ENCODE peak calls at places on chromosome 15, in five cellular contexts. One of them, this sample, is unnamed.

GRCh38 chr15:35980719-35981118 is 434.8 kb upstream of the DPH6 start:
- DNase-seq in trophoblast cell: no peak
- DNase-seq in mesendoderm: no peak
- DNase-seq in IMR-90: peak
- DNase-seq in mesenchymal stem cell: peak
- DNase-seq in this sample: no peak

GRCh38 chr15:91070872-91071271 is 29.2 kb upstream of the SV2B start:
- DNase-seq in mesendoderm: peak
- DNase-seq in IMR-90: no peak
- DNase-seq in trophoblast cell: no peak
- DNase-seq in mesenchymal stem cell: no peak
- DNase-seq in this sample: no peak

GRCh38 chr15:39946862-39947261 is 12.9 kb downstream of the EIF2AK4 start:
- DNase-seq in mesenchymal stem cell: peak
- DNase-seq in trophoblast cell: no peak
- DNase-seq in mesendoderm: no peak
- DNase-seq in IMR-90: peak
- DNase-seq in this sample: no peak

GRCh38 chr15:65056106-65056505 is 10.9 kb downstream of the SLC51B start:
- DNase-seq in IMR-90: no peak
- DNase-seq in mesendoderm: no peak
- DNase-seq in trophoblast cell: no peak
- DNase-seq in mesenchymal stem cell: no peak
- DNase-seq in this sample: no peak

GRCh38 chr15:95446854-95447253 is 883.6 kb upstream of the NR2F2 start:
- DNase-seq in mesenchymal stem cell: no peak
- DNase-seq in IMR-90: no peak
- DNase-seq in trophoblast cell: no peak
- DNase-seq in mesendoderm: no peak
- DNase-seq in this sample: no peak

GRCh38 chr15:63600001-63600645 is 2.9 kb downstream of the FBXL22 start:
- DNase-seq in mesendoderm: peak
- DNase-seq in mesenchymal stem cell: no peak
- DNase-seq in trophoblast cell: peak
- DNase-seq in IMR-90: no peak
- DNase-seq in this sample: peak

GRCh38 chr15:44023176-44023575 is 171.9 kb downstream of the FRMD5 start:
- DNase-seq in trophoblast cell: no peak
- DNase-seq in IMR-90: peak
- DNase-seq in mesendoderm: no peak
- DNase-seq in mesenchymal stem cell: no peak
- DNase-seq in this sample: no peak

GRCh38 chr15:52417501-52417900 is 111.2 kb downstream of the MYO5A start:
- DNase-seq in mesenchymal stem cell: peak
- DNase-seq in trophoblast cell: no peak
- DNase-seq in IMR-90: peak
- DNase-seq in mesendoderm: peak
- DNase-seq in this sample: no peak

GRCh38 chr15:85421116-85421925 is 40.9 kb downstream of the AKAP13 start:
- DNase-seq in IMR-90: peak
- DNase-seq in mesenchymal stem cell: peak
- DNase-seq in trophoblast cell: no peak
- DNase-seq in mesendoderm: no peak
- DNase-seq in this sample: no peak

GRCh38 chr15:58918239-58918638 is 15.2 kb downstream of the SLTM start:
- DNase-seq in mesendoderm: peak
- DNase-seq in mesenchymal stem cell: no peak
- DNase-seq in IMR-90: no peak
- DNase-seq in trophoblast cell: peak
- DNase-seq in this sample: no peak

GRCh38 chr15:90558182-90558581 is 28.5 kb downstream of the CRTC3 start:
- DNase-seq in mesenchymal stem cell: peak
- DNase-seq in trophoblast cell: no peak
- DNase-seq in mesendoderm: no peak
- DNase-seq in IMR-90: no peak
- DNase-seq in this sample: no peak

GRCh38 chr15:68637755-68638405 is 59.1 kb downstream of the CORO2B start:
- DNase-seq in mesendoderm: no peak
- DNase-seq in mesenchymal stem cell: peak
- DNase-seq in IMR-90: peak
- DNase-seq in trophoblast cell: no peak
- DNase-seq in this sample: no peak

GRCh38 chr15:66673410-66674322 is 28.4 kb upstream of the SMAD6 start:
- DNase-seq in mesenchymal stem cell: peak
- DNase-seq in trophoblast cell: peak
- DNase-seq in IMR-90: no peak
- DNase-seq in mesendoderm: peak
- DNase-seq in this sample: peak

GRCh38 chr15:50051811-50052419 is 67.1 kb downstream of the ATP8B4 start:
- DNase-seq in IMR-90: peak
- DNase-seq in mesendoderm: peak
- DNase-seq in mesenchymal stem cell: peak
- DNase-seq in trophoblast cell: peak
- DNase-seq in this sample: peak

GRCh38 chr15:30930422-30930821 is 26.7 kb downstream of the FAN1 start:
- DNase-seq in mesendoderm: no peak
- DNase-seq in mesenchymal stem cell: no peak
- DNase-seq in trophoblast cell: no peak
- DNase-seq in IMR-90: no peak
- DNase-seq in this sample: no peak

GRCh38 chr15:95812491-95812890 is 518.0 kb upstream of the NR2F2 start:
- DNase-seq in IMR-90: peak
- DNase-seq in mesendoderm: no peak
- DNase-seq in trophoblast cell: no peak
- DNase-seq in mesenchymal stem cell: peak
- DNase-seq in this sample: no peak

GRCh38 chr15:35362195-35362829 is 183.7 kb downstream of the DPH6 start:
- DNase-seq in mesendoderm: no peak
- DNase-seq in trophoblast cell: peak
- DNase-seq in mesenchymal stem cell: peak
- DNase-seq in IMR-90: peak
- DNase-seq in this sample: no peak

GRCh38 chr15:69181419-69181818 is 21.0 kb downstream of the GLCE start:
- DNase-seq in trophoblast cell: no peak
- DNase-seq in mesenchymal stem cell: no peak
- DNase-seq in mesendoderm: no peak
- DNase-seq in IMR-90: peak
- DNase-seq in this sample: no peak

GRCh38 chr15:61841461-61841860 is 218.8 kb downstream of the VPS13C start:
- DNase-seq in mesenchymal stem cell: no peak
- DNase-seq in mesendoderm: no peak
- DNase-seq in trophoblast cell: no peak
- DNase-seq in IMR-90: no peak
- DNase-seq in this sample: no peak

GRCh38 chr15:82146990-82147461 is 101.2 kb upstream of the MEX3B start:
- DNase-seq in mesendoderm: peak
- DNase-seq in IMR-90: peak
- DNase-seq in trophoblast cell: peak
- DNase-seq in mesenchymal stem cell: peak
- DNase-seq in this sample: no peak

GRCh38 chr15:45715528-45715927 is 80.7 kb downstream of the SQOR start:
- DNase-seq in mesenchymal stem cell: peak
- DNase-seq in mesendoderm: peak
- DNase-seq in trophoblast cell: no peak
- DNase-seq in IMR-90: peak
- DNase-seq in this sample: no peak

GRCh38 chr15:69412274-69412673 is 1.9 kb upstream of the KIF23 start:
- DNase-seq in mesenchymal stem cell: no peak
- DNase-seq in mesendoderm: no peak
- DNase-seq in IMR-90: no peak
- DNase-seq in trophoblast cell: peak
- DNase-seq in this sample: no peak

GRCh38 chr15:38149315-38149714 is 103.3 kb upstream of the SPRED1 start:
- DNase-seq in mesenchymal stem cell: no peak
- DNase-seq in mesendoderm: no peak
- DNase-seq in IMR-90: no peak
- DNase-seq in trophoblast cell: no peak
- DNase-seq in this sample: no peak

GRCh38 chr15:45539680-45540079 is 17.1 kb upstream of the SLC30A4 start:
- DNase-seq in IMR-90: no peak
- DNase-seq in mesendoderm: no peak
- DNase-seq in mesenchymal stem cell: no peak
- DNase-seq in trophoblast cell: peak
- DNase-seq in this sample: no peak

GRCh38 chr15:47717036-47717611 is at the start of gene SEMA6D:
- DNase-seq in mesendoderm: peak
- DNase-seq in trophoblast cell: peak
- DNase-seq in IMR-90: peak
- DNase-seq in mesenchymal stem cell: peak
- DNase-seq in this sample: peak

GRCh38 chr15:48402778-48403177 is 71.5 kb downstream of the DUT start:
- DNase-seq in IMR-90: no peak
- DNase-seq in trophoblast cell: peak
- DNase-seq in mesenchymal stem cell: no peak
- DNase-seq in mesendoderm: no peak
- DNase-seq in this sample: no peak

GRCh38 chr15:80604583-80605506 is 90.3 kb upstream of the ABHD17C start:
- DNase-seq in trophoblast cell: peak
- DNase-seq in IMR-90: no peak
- DNase-seq in mesenchymal stem cell: no peak
- DNase-seq in mesendoderm: peak
- DNase-seq in this sample: no peak

GRCh38 chr15:79863886-79864285 is 32.9 kb downstream of the MTHFS start:
- DNase-seq in IMR-90: peak
- DNase-seq in mesendoderm: no peak
- DNase-seq in trophoblast cell: no peak
- DNase-seq in mesenchymal stem cell: peak
- DNase-seq in this sample: no peak

GRCh38 chr15:94840794-94841587 is 609.6 kb downstream of the MCTP2 start:
- DNase-seq in mesendoderm: no peak
- DNase-seq in mesenchymal stem cell: peak
- DNase-seq in trophoblast cell: no peak
- DNase-seq in IMR-90: peak
- DNase-seq in this sample: no peak

GRCh38 chr15:51625236-51625635 is 2.7 kb upstream of the DMXL2 start:
- DNase-seq in trophoblast cell: no peak
- DNase-seq in mesenchymal stem cell: no peak
- DNase-seq in IMR-90: no peak
- DNase-seq in mesendoderm: no peak
- DNase-seq in this sample: no peak

GRCh38 chr15:31905054-31905453 is 125.3 kb upstream of the CHRNA7 start:
- DNase-seq in IMR-90: no peak
- DNase-seq in mesenchymal stem cell: no peak
- DNase-seq in mesendoderm: peak
- DNase-seq in trophoblast cell: no peak
- DNase-seq in this sample: no peak

DNA sequence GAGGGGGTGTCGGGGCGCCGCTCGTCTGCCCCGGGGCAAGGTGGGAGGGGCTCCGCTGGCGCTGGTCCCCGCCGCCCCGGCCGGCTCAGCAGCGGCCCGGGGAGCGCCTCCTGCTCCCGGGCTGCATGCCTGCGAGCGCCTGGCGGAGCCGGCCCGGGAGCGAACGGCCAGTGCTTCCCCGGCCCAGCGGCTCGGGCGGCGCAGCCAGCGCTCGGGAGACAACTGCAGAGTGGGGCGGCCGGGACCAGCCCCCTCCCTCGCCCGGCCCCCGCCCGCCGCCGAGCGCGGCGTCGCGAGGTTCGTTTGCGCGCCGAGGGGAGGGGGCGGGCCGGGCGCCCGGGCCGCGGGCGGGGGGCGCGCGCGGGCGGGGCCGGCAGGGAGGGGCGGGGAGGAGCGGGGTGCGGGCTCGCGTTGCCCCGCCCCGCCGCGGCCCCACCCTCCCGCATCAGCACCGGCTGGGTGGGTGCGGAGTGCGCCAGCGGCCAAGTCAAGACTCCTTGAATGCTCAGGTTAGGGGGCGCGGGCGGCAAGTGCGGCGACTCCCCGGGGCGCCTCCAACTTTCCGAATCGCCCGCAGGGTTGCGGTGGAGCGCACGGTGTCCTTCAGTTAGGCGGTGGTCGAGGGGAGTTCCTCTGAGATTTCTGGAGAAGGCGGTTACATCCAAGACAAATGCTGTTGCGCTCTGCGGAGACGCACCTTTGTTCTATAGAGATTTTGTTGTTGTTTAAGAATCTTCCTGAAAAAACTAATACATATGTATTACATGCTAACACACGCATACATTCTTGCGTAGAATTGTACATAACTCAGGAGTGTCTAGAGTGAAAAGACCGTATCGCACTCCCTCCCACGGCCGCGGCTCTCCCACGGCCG is at the start of gene RGMA:
- DNase-seq in mesendoderm: peak
- DNase-seq in mesenchymal stem cell: no peak
- DNase-seq in trophoblast cell: peak
- DNase-seq in IMR-90: no peak
- DNase-seq in this sample: peak
- H3K4me3 ChIP-seq in mesendoderm: peak
- H3K4me3 ChIP-seq in mesenchymal stem cell: peak
- H3K4me3 ChIP-seq in trophoblast cell: peak
- H3K4me3 ChIP-seq in IMR-90: no peak
- H3K4me3 ChIP-seq in this sample: peak

GRCh38 chr15:75639191-75639708 is 774 bp downstream of the IMP3 start:
- DNase-seq in mesendoderm: peak
- DNase-seq in trophoblast cell: peak
- DNase-seq in IMR-90: no peak
- DNase-seq in mesenchymal stem cell: peak
- DNase-seq in this sample: no peak
- H3K23ac ChIP-seq in mesendoderm: peak
- H3K23ac ChIP-seq in trophoblast cell: no peak
- H3K23ac ChIP-seq in IMR-90: peak
- H3K23ac ChIP-seq in mesenchymal stem cell: peak
- H3K23ac ChIP-seq in this sample: peak

GRCh38 chr15:78174398-78174797 is 25.2 kb downstream of the IDH3A start:
- DNase-seq in mesenchymal stem cell: no peak
- DNase-seq in trophoblast cell: no peak
- DNase-seq in mesendoderm: no peak
- DNase-seq in IMR-90: no peak
- DNase-seq in this sample: no peak
- H3K4ac ChIP-seq in mesenchymal stem cell: no peak
- H3K4ac ChIP-seq in trophoblast cell: no peak
- H3K4ac ChIP-seq in mesendoderm: no peak
- H3K4ac ChIP-seq in IMR-90: no peak
- H3K4ac ChIP-seq in this sample: no peak

GRCh38 chr15:56808160-56808559 is 74.9 kb upstream of the ZNF280D start:
- DNase-seq in trophoblast cell: no peak
- DNase-seq in mesenchymal stem cell: no peak
- DNase-seq in IMR-90: no peak
- DNase-seq in mesendoderm: no peak
- DNase-seq in this sample: no peak

GRCh38 chr15:56806147-56806536 is 72.8 kb upstream of the ZNF280D start:
- DNase-seq in mesenchymal stem cell: no peak
- DNase-seq in IMR-90: no peak
- DNase-seq in mesendoderm: no peak
- DNase-seq in trophoblast cell: peak
- DNase-seq in this sample: no peak

GRCh38 chr15:56804279-56804678 is 71.0 kb upstream of the ZNF280D start:
- DNase-seq in trophoblast cell: no peak
- DNase-seq in mesenchymal stem cell: no peak
- DNase-seq in IMR-90: no peak
- DNase-seq in mesendoderm: no peak
- DNase-seq in this sample: no peak

GRCh38 chr15:56804908-56805307 is 71.6 kb upstream of the ZNF280D start:
- DNase-seq in trophoblast cell: no peak
- DNase-seq in IMR-90: peak
- DNase-seq in mesendoderm: no peak
- DNase-seq in mesenchymal stem cell: no peak
- DNase-seq in this sample: no peak

GRCh38 chr15:56805466-56806146 is 72.3 kb upstream of the ZNF280D start:
- DNase-seq in trophoblast cell: peak
- DNase-seq in mesendoderm: peak
- DNase-seq in IMR-90: peak
- DNase-seq in mesenchymal stem cell: peak
- DNase-seq in this sample: no peak
- H3K4me3 ChIP-seq in trophoblast cell: no peak
- H3K4me3 ChIP-seq in mesendoderm: no peak
- H3K4me3 ChIP-seq in IMR-90: peak
- H3K4me3 ChIP-seq in mesenchymal stem cell: no peak
- H3K4me3 ChIP-seq in this sample: no peak

GRCh38 chr15:98412852-98413251 is 235.5 kb upstream of the IGF1R start:
- DNase-seq in trophoblast cell: peak
- DNase-seq in mesendoderm: no peak
- DNase-seq in mesenchymal stem cell: no peak
- DNase-seq in IMR-90: no peak
- DNase-seq in this sample: no peak
- H3K23ac ChIP-seq in trophoblast cell: no peak
- H3K23ac ChIP-seq in mesendoderm: no peak
- H3K23ac ChIP-seq in mesenchymal stem cell: no peak
- H3K23ac ChIP-seq in IMR-90: no peak
- H3K23ac ChIP-seq in this sample: no peak

This sample was measured in neuronal stem cell.